ENCODE peak calls at places on chromosome 17, in five cellular contexts. K is OCI-LY7, R is HTR-8/SVneo, V is upper lobe of right lung, C is suprapubic skin. F is an unnamed sample.

GRCh38 chr17:10803350-10803749 is 549 bp downstream of the TMEM238L start:
- DNase-seq in K (no peak), C (no peak), V (no peak), R (no peak), F (no peak)

GRCh38 chr17:81329927-81330883 is 35.1 kb upstream of the SLC38A10 start:
- DNase-seq in V (peak; percentile 84), K (no peak), R (no peak), C (no peak), F (peak; percentile 11)

GRCh38 chr17:68533887-68534700 is 21.9 kb downstream of the PRKAR1A start:
- DNase-seq in R (no peak), K (peak; percentile 28), C (no peak), V (no peak), F (no peak)

GRCh38 chr17:41624208-41625101 is at the start of gene KRT17:
- DNase-seq in V (peak; percentile 68), K (no peak), R (no peak), C (no peak), F (no peak)

GRCh38 chr17:2138768-2139167 is 83.9 kb downstream of the HIC1 start:
- DNase-seq in R (peak; percentile 48), K (peak; percentile 28), V (no peak), C (no peak), F (no peak)

GRCh38 chr17:20993863-20994778 is 48.7 kb downstream of the USP22 start:
- DNase-seq in K (no peak), V (peak; percentile 68), R (no peak), C (peak; percentile 74), F (no peak)

GRCh38 chr17:67559381-67559966 is 158.3 kb upstream of the NOL11 start:
- DNase-seq in C (no peak), V (no peak), R (no peak), K (no peak), F (no peak)

GRCh38 chr17:57485566-57485865 is 229.2 kb downstream of the MSI2 start:
- DNase-seq in C (no peak), K (no peak), R (no peak), V (no peak), F (no peak)

GRCh38 chr17:17535957-17536356 is 39.8 kb upstream of the RASD1 start:
- DNase-seq in K (no peak), R (no peak), C (no peak), V (peak; percentile 83), F (no peak)

GRCh38 chr17:50501906-50502642 is 6.2 kb upstream of the MYCBPAP start:
- DNase-seq in R (no peak), V (no peak), K (no peak), C (no peak), F (no peak)

GRCh38 chr17:78935419-78936323 is 10.5 kb upstream of the TIMP2 start:
- DNase-seq in V (no peak), C (peak; percentile 91), R (peak; percentile 93), K (no peak), F (no peak)

GRCh38 chr17:72602517-72603345 is 481.9 kb downstream of the SOX9 start:
- DNase-seq in V (no peak), C (no peak), K (peak; percentile 19), R (peak; percentile 73), F (peak; percentile 55)

GRCh38 chr17:60086822-60087591 is 8.3 kb upstream of the HEATR6 start:
- DNase-seq in K (no peak), R (no peak), C (no peak), V (peak; percentile 81), F (peak; percentile 57)

GRCh38 chr17:18156171-18156975 is 27.3 kb upstream of the ALKBH5 start:
- DNase-seq in C (no peak), R (no peak), V (no peak), K (no peak), F (no peak)

GRCh38 chr17:951388-952132 is 28.0 kb downstream of the NXN start:
- DNase-seq in C (no peak), R (peak; percentile 93), V (no peak), K (no peak), F (peak; percentile 14)

GRCh38 chr17:36674278-36674650 is 72.9 kb downstream of the MRM1 start:
- DNase-seq in V (no peak), C (no peak), R (no peak), K (no peak), F (peak; percentile 16)

GRCh38 chr17:30413109-30413508 is 34.4 kb downstream of the CPD start:
- DNase-seq in C (no peak), K (no peak), V (no peak), R (peak; percentile 10), F (no peak)

GRCh38 chr17:76535788-76536510 is 1.6 kb downstream of the CYGB start:
- DNase-seq in V (peak; percentile 61), R (no peak), K (no peak), C (no peak), F (no peak)

GRCh38 chr17:78324391-78325075 is 35.3 kb downstream of the SOCS3 start:
- DNase-seq in C (peak; percentile 90), K (no peak), V (no peak), R (no peak), F (peak; percentile 96)

GRCh38 chr17:76147211-76148014 is 6.4 kb upstream of the FOXJ1 start:
- DNase-seq in V (no peak), K (peak; percentile 41), R (peak; percentile 59), C (no peak), F (no peak)

GRCh38 chr17:9924735-9925191 is 19.7 kb upstream of the RCVRN start:
- DNase-seq in C (no peak), K (peak; percentile 80), R (peak; percentile 58), V (no peak), F (peak; percentile 68)

GRCh38 chr17:35684046-35684802 is 47.2 kb upstream of the RASL10B start:
- DNase-seq in K (no peak), C (no peak), V (no peak), R (no peak), F (no peak)

GRCh38 chr17:71423871-71424546 is 696.8 kb upstream of the SOX9 start:
- DNase-seq in V (no peak), K (peak; percentile 95), R (peak; percentile 41), C (no peak), F (no peak)

GRCh38 chr17:40176409-40177110 is 710 bp upstream of the RAPGEFL1 start:
- DNase-seq in K (no peak), C (no peak), V (no peak), R (no peak), F (no peak)

GRCh38 chr17:6323626-6324356 is 111.1 kb downstream of the AIPL1 start:
- DNase-seq in R (no peak), C (no peak), V (no peak), K (no peak), F (no peak)

GRCh38 chr17:67362173-67362572 is 4.2 kb downstream of the PSMD12 start:
- DNase-seq in R (no peak), V (no peak), C (no peak), K (no peak), F (no peak)

GRCh38 chr17:69677130-69677529 is 262.6 kb downstream of the MAP2K6 start:
- DNase-seq in V (no peak), R (no peak), C (no peak), K (no peak), F (no peak)

GRCh38 chr17:73271078-73271477 is 9.4 kb upstream of the CPSF4L start:
- DNase-seq in V (no peak), R (no peak), C (no peak), K (peak; percentile 61), F (peak; percentile 97)

GRCh38 chr17:9244066-9245052 is 223.0 kb downstream of the NTN1 start:
- DNase-seq in R (no peak), K (no peak), V (peak; percentile 75), C (no peak), F (peak; percentile 62)

GRCh38 chr17:59825533-59826316 is 67.0 kb downstream of the TUBD1 start:
- DNase-seq in V (no peak), R (no peak), K (no peak), C (no peak), F (no peak)

GRCh38 chr17:40514013-40514875 is 12.8 kb upstream of the TNS4 start:
- DNase-seq in R (no peak), C (peak; percentile 50), K (no peak), V (peak; percentile 27), F (no peak)